ENCODE peak calls at places on chromosomes 13 and 19, in five cellular contexts. One of them, this sample, is unnamed.

GRCh38 chr13:98189841-98190505 is 12.9 kb upstream of the RNF113B start:
- DNase-seq in non-pigmented ciliary epithelial cell: no peak
- DNase-seq in neural progenitor cell: no peak
- DNase-seq in germinal center: no peak
- DNase-seq in stomach: no peak
- DNase-seq in this sample: no peak

GRCh38 chr13:44876782-44877324 is 112.4 kb downstream of the NUFIP1 start:
- DNase-seq in non-pigmented ciliary epithelial cell: no peak
- DNase-seq in stomach: no peak
- DNase-seq in germinal center: no peak
- DNase-seq in neural progenitor cell: peak
- DNase-seq in this sample: no peak

GRCh38 chr13:72745260-72745659 is 17.5 kb downstream of the BORA start:
- DNase-seq in non-pigmented ciliary epithelial cell: no peak
- DNase-seq in neural progenitor cell: no peak
- DNase-seq in germinal center: no peak
- DNase-seq in stomach: no peak
- DNase-seq in this sample: no peak

GRCh38 chr19:19213822-19214558 is 2.2 kb downstream of the NCAN start:
- DNase-seq in stomach: no peak
- DNase-seq in neural progenitor cell: peak
- DNase-seq in germinal center: no peak
- DNase-seq in non-pigmented ciliary epithelial cell: no peak
- DNase-seq in this sample: no peak

GRCh38 chr19:10718205-10719196 is 622 bp downstream of the DNM2 start:
- DNase-seq in stomach: peak
- DNase-seq in non-pigmented ciliary epithelial cell: no peak
- DNase-seq in germinal center: peak
- DNase-seq in neural progenitor cell: peak
- DNase-seq in this sample: no peak

GRCh38 chr13:36325912-36326311 is 20.3 kb downstream of the SPART start:
- DNase-seq in neural progenitor cell: peak
- DNase-seq in germinal center: no peak
- DNase-seq in stomach: no peak
- DNase-seq in non-pigmented ciliary epithelial cell: no peak
- DNase-seq in this sample: no peak

GRCh38 chr13:23069571-23069970 is 111.2 kb upstream of the SGCG start:
- DNase-seq in neural progenitor cell: no peak
- DNase-seq in germinal center: no peak
- DNase-seq in stomach: no peak
- DNase-seq in non-pigmented ciliary epithelial cell: peak
- DNase-seq in this sample: peak

GRCh38 chr19:43767316-43767715 is 12.6 kb upstream of the SMG9 start:
- DNase-seq in non-pigmented ciliary epithelial cell: no peak
- DNase-seq in stomach: no peak
- DNase-seq in germinal center: no peak
- DNase-seq in neural progenitor cell: no peak
- DNase-seq in this sample: no peak

GRCh38 chr13:50626031-50626643 is 217.4 kb downstream of the DLEU7 start:
- DNase-seq in stomach: no peak
- DNase-seq in non-pigmented ciliary epithelial cell: peak
- DNase-seq in germinal center: no peak
- DNase-seq in neural progenitor cell: no peak
- DNase-seq in this sample: no peak

GRCh38 chr13:99995503-99996176 is 14.1 kb downstream of the ZIC2 start:
- DNase-seq in neural progenitor cell: peak
- DNase-seq in non-pigmented ciliary epithelial cell: no peak
- DNase-seq in stomach: no peak
- DNase-seq in germinal center: no peak
- DNase-seq in this sample: no peak

GRCh38 chr19:38676878-38677646 is 29.6 kb downstream of the ACTN4 start:
- DNase-seq in germinal center: no peak
- DNase-seq in non-pigmented ciliary epithelial cell: no peak
- DNase-seq in neural progenitor cell: no peak
- DNase-seq in stomach: no peak
- DNase-seq in this sample: no peak

GRCh38 chr19:54179921-54180452 is 7.0 kb upstream of the TMC4 start:
- DNase-seq in non-pigmented ciliary epithelial cell: no peak
- DNase-seq in stomach: peak
- DNase-seq in germinal center: no peak
- DNase-seq in neural progenitor cell: peak
- DNase-seq in this sample: peak

GRCh38 chr13:107866007-107866665 is 349.2 kb downstream of the LIG4 start:
- DNase-seq in germinal center: no peak
- DNase-seq in non-pigmented ciliary epithelial cell: no peak
- DNase-seq in neural progenitor cell: peak
- DNase-seq in stomach: no peak
- DNase-seq in this sample: no peak

GRCh38 chr19:12766051-12766521 is 9.3 kb downstream of the HOOK2 start:
- DNase-seq in germinal center: peak
- DNase-seq in neural progenitor cell: peak
- DNase-seq in non-pigmented ciliary epithelial cell: no peak
- DNase-seq in stomach: peak
- DNase-seq in this sample: no peak

GRCh38 chr13:111610879-111611278 is 290.4 kb downstream of the TEX29 start:
- DNase-seq in stomach: no peak
- DNase-seq in non-pigmented ciliary epithelial cell: no peak
- DNase-seq in germinal center: no peak
- DNase-seq in neural progenitor cell: no peak
- DNase-seq in this sample: no peak

GRCh38 chr19:4586691-4587090 is 27.2 kb upstream of the SEMA6B start:
- DNase-seq in germinal center: no peak
- DNase-seq in stomach: no peak
- DNase-seq in non-pigmented ciliary epithelial cell: no peak
- DNase-seq in neural progenitor cell: no peak
- DNase-seq in this sample: no peak

GRCh38 chr19:41936961-41937360 is 8.7 kb upstream of the ERFL start:
- DNase-seq in germinal center: no peak
- DNase-seq in neural progenitor cell: no peak
- DNase-seq in stomach: no peak
- DNase-seq in non-pigmented ciliary epithelial cell: no peak
- DNase-seq in this sample: no peak

GRCh38 chr13:59354665-59355064 is 809.1 kb downstream of the DIAPH3 start:
- DNase-seq in neural progenitor cell: no peak
- DNase-seq in stomach: no peak
- DNase-seq in germinal center: no peak
- DNase-seq in non-pigmented ciliary epithelial cell: no peak
- DNase-seq in this sample: no peak